ENCODE peak calls at places on chromosomes 6 and 20, in six cellular contexts. One of them, this sample, is unnamed.

GRCh38 chr6:27049863-27050781 is 197.4 kb upstream of the PRSS16 start:
- DNase-seq in activated T-helper 1 cell treated with anti-CD3 and anti-CD28 coated beads, Interleukin-12 subunit alpha, Interleukin-12 subunit beta, Interleukin-2, Interleukin-4 antibody, amounts not matched to agents 30 ng/mL and 10 ng/mL and 1 ng/mL, durations not matched to agents 14 hours and 24 hours and 36 hours: no peak
- DNase-seq in mesothelial cell of epicardium: no peak
- DNase-seq in HCT116: no peak
- DNase-seq in psoas muscle: no peak
- DNase-seq in Jurkat, Clone E6-1: no peak
- DNase-seq in this sample: no peak

GRCh38 chr6:146543940-146544661 is 468 bp downstream of the RAB32 start:
- DNase-seq in activated T-helper 1 cell treated with anti-CD3 and anti-CD28 coated beads, Interleukin-12 subunit alpha, Interleukin-12 subunit beta, Interleukin-2, Interleukin-4 antibody, amounts not matched to agents 30 ng/mL and 10 ng/mL and 1 ng/mL, durations not matched to agents 14 hours and 24 hours and 36 hours: no peak
- DNase-seq in mesothelial cell of epicardium: peak
- DNase-seq in HCT116: no peak
- DNase-seq in psoas muscle: peak
- DNase-seq in Jurkat, Clone E6-1: no peak
- DNase-seq in this sample: no peak

GRCh38 chr6:4809999-4810918 is 34.1 kb downstream of the CDYL start:
- DNase-seq in activated T-helper 1 cell treated with anti-CD3 and anti-CD28 coated beads, Interleukin-12 subunit alpha, Interleukin-12 subunit beta, Interleukin-2, Interleukin-4 antibody, amounts not matched to agents 30 ng/mL and 10 ng/mL and 1 ng/mL, durations not matched to agents 14 hours and 24 hours and 36 hours: no peak
- DNase-seq in mesothelial cell of epicardium: no peak
- DNase-seq in HCT116: peak
- DNase-seq in psoas muscle: no peak
- DNase-seq in Jurkat, Clone E6-1: no peak
- DNase-seq in this sample: no peak

GRCh38 chr20:17530716-17531536 is at the start of gene BFSP1:
- DNase-seq in activated T-helper 1 cell treated with anti-CD3 and anti-CD28 coated beads, Interleukin-12 subunit alpha, Interleukin-12 subunit beta, Interleukin-2, Interleukin-4 antibody, amounts not matched to agents 30 ng/mL and 10 ng/mL and 1 ng/mL, durations not matched to agents 14 hours and 24 hours and 36 hours: peak
- DNase-seq in mesothelial cell of epicardium: peak
- DNase-seq in HCT116: no peak
- DNase-seq in psoas muscle: peak
- DNase-seq in Jurkat, Clone E6-1: peak
- DNase-seq in this sample: peak

GRCh38 chr6:153038378-153038777 is 35.9 kb upstream of the MTRF1L start:
- DNase-seq in activated T-helper 1 cell treated with anti-CD3 and anti-CD28 coated beads, Interleukin-12 subunit alpha, Interleukin-12 subunit beta, Interleukin-2, Interleukin-4 antibody, amounts not matched to agents 30 ng/mL and 10 ng/mL and 1 ng/mL, durations not matched to agents 14 hours and 24 hours and 36 hours: no peak
- DNase-seq in mesothelial cell of epicardium: no peak
- DNase-seq in HCT116: no peak
- DNase-seq in psoas muscle: no peak
- DNase-seq in Jurkat, Clone E6-1: no peak
- DNase-seq in this sample: no peak

GRCh38 chr6:9485992-9486391 is 928.9 kb downstream of the TFAP2A start:
- DNase-seq in activated T-helper 1 cell treated with anti-CD3 and anti-CD28 coated beads, Interleukin-12 subunit alpha, Interleukin-12 subunit beta, Interleukin-2, Interleukin-4 antibody, amounts not matched to agents 30 ng/mL and 10 ng/mL and 1 ng/mL, durations not matched to agents 14 hours and 24 hours and 36 hours: no peak
- DNase-seq in mesothelial cell of epicardium: no peak
- DNase-seq in HCT116: no peak
- DNase-seq in psoas muscle: no peak
- DNase-seq in Jurkat, Clone E6-1: no peak
- DNase-seq in this sample: no peak

GRCh38 chr6:4313044-4313686 is 177.8 kb upstream of the ECI2 start:
- DNase-seq in activated T-helper 1 cell treated with anti-CD3 and anti-CD28 coated beads, Interleukin-12 subunit alpha, Interleukin-12 subunit beta, Interleukin-2, Interleukin-4 antibody, amounts not matched to agents 30 ng/mL and 10 ng/mL and 1 ng/mL, durations not matched to agents 14 hours and 24 hours and 36 hours: no peak
- DNase-seq in mesothelial cell of epicardium: no peak
- DNase-seq in HCT116: peak
- DNase-seq in psoas muscle: no peak
- DNase-seq in Jurkat, Clone E6-1: no peak
- DNase-seq in this sample: peak

GRCh38 chr6:33963351-33963750 is 159.5 kb upstream of the MLN start:
- DNase-seq in activated T-helper 1 cell treated with anti-CD3 and anti-CD28 coated beads, Interleukin-12 subunit alpha, Interleukin-12 subunit beta, Interleukin-2, Interleukin-4 antibody, amounts not matched to agents 30 ng/mL and 10 ng/mL and 1 ng/mL, durations not matched to agents 14 hours and 24 hours and 36 hours: no peak
- DNase-seq in mesothelial cell of epicardium: no peak
- DNase-seq in HCT116: no peak
- DNase-seq in psoas muscle: no peak
- DNase-seq in Jurkat, Clone E6-1: no peak
- DNase-seq in this sample: no peak

GRCh38 chr6:126721581-126722145 is 381.7 kb downstream of the CENPW start:
- DNase-seq in activated T-helper 1 cell treated with anti-CD3 and anti-CD28 coated beads, Interleukin-12 subunit alpha, Interleukin-12 subunit beta, Interleukin-2, Interleukin-4 antibody, amounts not matched to agents 30 ng/mL and 10 ng/mL and 1 ng/mL, durations not matched to agents 14 hours and 24 hours and 36 hours: no peak
- DNase-seq in mesothelial cell of epicardium: no peak
- DNase-seq in HCT116: peak
- DNase-seq in psoas muscle: no peak
- DNase-seq in Jurkat, Clone E6-1: no peak
- DNase-seq in this sample: no peak

GRCh38 chr20:59141818-59142581 is 21.6 kb upstream of the ZNF831 start:
- DNase-seq in activated T-helper 1 cell treated with anti-CD3 and anti-CD28 coated beads, Interleukin-12 subunit alpha, Interleukin-12 subunit beta, Interleukin-2, Interleukin-4 antibody, amounts not matched to agents 30 ng/mL and 10 ng/mL and 1 ng/mL, durations not matched to agents 14 hours and 24 hours and 36 hours: no peak
- DNase-seq in mesothelial cell of epicardium: no peak
- DNase-seq in HCT116: no peak
- DNase-seq in psoas muscle: no peak
- DNase-seq in Jurkat, Clone E6-1: no peak
- DNase-seq in this sample: no peak

GRCh38 chr6:42453027-42453648 is 1.4 kb upstream of the TRERF1 start:
- DNase-seq in activated T-helper 1 cell treated with anti-CD3 and anti-CD28 coated beads, Interleukin-12 subunit alpha, Interleukin-12 subunit beta, Interleukin-2, Interleukin-4 antibody, amounts not matched to agents 30 ng/mL and 10 ng/mL and 1 ng/mL, durations not matched to agents 14 hours and 24 hours and 36 hours: peak
- DNase-seq in mesothelial cell of epicardium: peak
- DNase-seq in HCT116: peak
- DNase-seq in psoas muscle: peak
- DNase-seq in Jurkat, Clone E6-1: peak
- DNase-seq in this sample: peak

GRCh38 chr20:40493551-40493950 is 195.5 kb downstream of the MAFB start:
- DNase-seq in activated T-helper 1 cell treated with anti-CD3 and anti-CD28 coated beads, Interleukin-12 subunit alpha, Interleukin-12 subunit beta, Interleukin-2, Interleukin-4 antibody, amounts not matched to agents 30 ng/mL and 10 ng/mL and 1 ng/mL, durations not matched to agents 14 hours and 24 hours and 36 hours: no peak
- DNase-seq in mesothelial cell of epicardium: no peak
- DNase-seq in HCT116: peak
- DNase-seq in psoas muscle: no peak
- DNase-seq in Jurkat, Clone E6-1: no peak
- DNase-seq in this sample: no peak

GRCh38 chr6:17938885-17939284 is 48.5 kb downstream of the KIF13A start:
- DNase-seq in activated T-helper 1 cell treated with anti-CD3 and anti-CD28 coated beads, Interleukin-12 subunit alpha, Interleukin-12 subunit beta, Interleukin-2, Interleukin-4 antibody, amounts not matched to agents 30 ng/mL and 10 ng/mL and 1 ng/mL, durations not matched to agents 14 hours and 24 hours and 36 hours: no peak
- DNase-seq in mesothelial cell of epicardium: no peak
- DNase-seq in HCT116: no peak
- DNase-seq in psoas muscle: no peak
- DNase-seq in Jurkat, Clone E6-1: no peak
- DNase-seq in this sample: no peak

GRCh38 chr20:47821481-47822100 is 36.3 kb upstream of the SULF2 start:
- DNase-seq in activated T-helper 1 cell treated with anti-CD3 and anti-CD28 coated beads, Interleukin-12 subunit alpha, Interleukin-12 subunit beta, Interleukin-2, Interleukin-4 antibody, amounts not matched to agents 30 ng/mL and 10 ng/mL and 1 ng/mL, durations not matched to agents 14 hours and 24 hours and 36 hours: no peak
- DNase-seq in mesothelial cell of epicardium: no peak
- DNase-seq in HCT116: peak
- DNase-seq in psoas muscle: no peak
- DNase-seq in Jurkat, Clone E6-1: no peak
- DNase-seq in this sample: no peak

GRCh38 chr6:26250806-26251075 is 114.3 kb upstream of the BTN3A2 start:
- DNase-seq in activated T-helper 1 cell treated with anti-CD3 and anti-CD28 coated beads, Interleukin-12 subunit alpha, Interleukin-12 subunit beta, Interleukin-2, Interleukin-4 antibody, amounts not matched to agents 30 ng/mL and 10 ng/mL and 1 ng/mL, durations not matched to agents 14 hours and 24 hours and 36 hours: no peak
- DNase-seq in mesothelial cell of epicardium: no peak
- DNase-seq in HCT116: no peak
- DNase-seq in psoas muscle: no peak
- DNase-seq in Jurkat, Clone E6-1: no peak
- DNase-seq in this sample: no peak

GRCh38 chr20:21103582-21104465 is 2.3 kb downstream of the LINC00237 start:
- DNase-seq in activated T-helper 1 cell treated with anti-CD3 and anti-CD28 coated beads, Interleukin-12 subunit alpha, Interleukin-12 subunit beta, Interleukin-2, Interleukin-4 antibody, amounts not matched to agents 30 ng/mL and 10 ng/mL and 1 ng/mL, durations not matched to agents 14 hours and 24 hours and 36 hours: no peak
- DNase-seq in mesothelial cell of epicardium: no peak
- DNase-seq in HCT116: no peak
- DNase-seq in psoas muscle: no peak
- DNase-seq in Jurkat, Clone E6-1: no peak
- DNase-seq in this sample: no peak

GRCh38 chr20:36919715-36920333 is 31.7 kb downstream of the SAMHD1 start:
- DNase-seq in activated T-helper 1 cell treated with anti-CD3 and anti-CD28 coated beads, Interleukin-12 subunit alpha, Interleukin-12 subunit beta, Interleukin-2, Interleukin-4 antibody, amounts not matched to agents 30 ng/mL and 10 ng/mL and 1 ng/mL, durations not matched to agents 14 hours and 24 hours and 36 hours: peak
- DNase-seq in mesothelial cell of epicardium: no peak
- DNase-seq in HCT116: peak
- DNase-seq in psoas muscle: no peak
- DNase-seq in Jurkat, Clone E6-1: peak
- DNase-seq in this sample: peak

GRCh38 chr20:10376271-10377075 is 57.5 kb downstream of the MKKS start:
- DNase-seq in activated T-helper 1 cell treated with anti-CD3 and anti-CD28 coated beads, Interleukin-12 subunit alpha, Interleukin-12 subunit beta, Interleukin-2, Interleukin-4 antibody, amounts not matched to agents 30 ng/mL and 10 ng/mL and 1 ng/mL, durations not matched to agents 14 hours and 24 hours and 36 hours: no peak
- DNase-seq in mesothelial cell of epicardium: no peak
- DNase-seq in HCT116: no peak
- DNase-seq in psoas muscle: no peak
- DNase-seq in Jurkat, Clone E6-1: no peak
- DNase-seq in this sample: no peak

GRCh38 chr6:132841967-132842366 is 27.6 kb downstream of the RPS12 start:
- DNase-seq in activated T-helper 1 cell treated with anti-CD3 and anti-CD28 coated beads, Interleukin-12 subunit alpha, Interleukin-12 subunit beta, Interleukin-2, Interleukin-4 antibody, amounts not matched to agents 30 ng/mL and 10 ng/mL and 1 ng/mL, durations not matched to agents 14 hours and 24 hours and 36 hours: no peak
- DNase-seq in mesothelial cell of epicardium: no peak
- DNase-seq in HCT116: no peak
- DNase-seq in psoas muscle: no peak
- DNase-seq in Jurkat, Clone E6-1: no peak
- DNase-seq in this sample: no peak

GRCh38 chr6:111534366-111534765 is 51.3 kb upstream of the REV3L start:
- DNase-seq in activated T-helper 1 cell treated with anti-CD3 and anti-CD28 coated beads, Interleukin-12 subunit alpha, Interleukin-12 subunit beta, Interleukin-2, Interleukin-4 antibody, amounts not matched to agents 30 ng/mL and 10 ng/mL and 1 ng/mL, durations not matched to agents 14 hours and 24 hours and 36 hours: no peak
- DNase-seq in mesothelial cell of epicardium: no peak
- DNase-seq in HCT116: no peak
- DNase-seq in psoas muscle: peak
- DNase-seq in Jurkat, Clone E6-1: no peak
- DNase-seq in this sample: no peak

This sample was measured in NCI-H460.